ENCODE peak calls at places on chromosomes 11 and 22, in five cellular contexts. O is AG09309, S is NCI-H1436, E is colonic mucosa, Q is amniotic stem cell. Z is an unnamed sample.

GRCh38 chr22:39297490-39298193 is 21.8 kb downstream of the RPL3 start:
- DNase-seq in O (no peak), S (peak), E (no peak), Q (no peak), Z (no peak)

GRCh38 chr11:46386674-46387073 is 4.9 kb downstream of the CHRM4 start:
- DNase-seq in O (no peak), S (no peak), E (no peak), Q (no peak), Z (no peak)

GRCh38 chr22:44450503-44450902 is 47.5 kb downstream of the RTL6 start:
- DNase-seq in O (no peak), S (no peak), E (no peak), Q (no peak), Z (no peak)

GRCh38 chr11:128859563-128860441 is 7.3 kb downstream of the KCNJ1 start:
- DNase-seq in O (no peak), S (no peak), E (peak), Q (no peak), Z (no peak)

GRCh38 chr11:44634401-44635281 is 69.2 kb downstream of the CD82 start:
- DNase-seq in O (no peak), S (peak), E (no peak), Q (no peak), Z (peak)

GRCh38 chr22:41801147-41801819 is 804 bp downstream of the CCDC134 start:
- DNase-seq in O (no peak), S (no peak), E (no peak), Q (no peak), Z (no peak)

GRCh38 chr11:13103962-13104554 is 94.9 kb downstream of the RASSF10 start:
- DNase-seq in O (no peak), S (no peak), E (no peak), Q (no peak), Z (no peak)

GRCh38 chr11:1228183-1228821 is 5.4 kb downstream of the MUC5B start:
- DNase-seq in O (no peak), S (no peak), E (peak), Q (no peak), Z (no peak)

GRCh38 chr11:94521684-94522083 is 9.4 kb downstream of the C11orf97 start:
- DNase-seq in O (no peak), S (no peak), E (no peak), Q (peak), Z (no peak)

GRCh38 chr11:111960916-111961315 is 23.8 kb downstream of the DIXDC1 start:
- DNase-seq in O (no peak), S (no peak), E (peak), Q (no peak), Z (no peak)

GRCh38 chr11:256952-257737 is 20.4 kb downstream of the PSMD13 start:
- DNase-seq in O (no peak), S (no peak), E (no peak), Q (no peak), Z (no peak)

GRCh38 chr11:8271106-8271886 is 7.6 kb upstream of the LMO1 start:
- DNase-seq in O (no peak), S (no peak), E (no peak), Q (no peak), Z (no peak)

GRCh38 chr11:122246885-122247284 is 130.9 kb upstream of the BLID start:
- DNase-seq in O (no peak), S (no peak), E (no peak), Q (no peak), Z (no peak)

GRCh38 chr11:128890543-128891409 is at the start of gene KCNJ5:
- DNase-seq in O (no peak), S (no peak), E (peak), Q (no peak), Z (no peak)

GRCh38 chr11:67290801-67291200 is 1.7 kb downstream of the ANKRD13D start:
- DNase-seq in O (peak), S (no peak), E (no peak), Q (no peak), Z (no peak)

GRCh38 chr11:96621161-96621560 is 231.3 kb downstream of the JRKL start:
- DNase-seq in O (no peak), S (no peak), E (no peak), Q (no peak), Z (no peak)

GRCh38 chr11:75801362-75802021 is 13.5 kb upstream of the UVRAG start:
- DNase-seq in O (no peak), S (no peak), E (no peak), Q (no peak), Z (no peak)

GRCh38 chr11:106012744-106013143 is 9.3 kb downstream of the MSANTD4 start:
- DNase-seq in O (peak), S (no peak), E (no peak), Q (no peak), Z (peak)

GRCh38 chr11:16028406-16028805 is 327.9 kb downstream of the SOX6 start:
- DNase-seq in O (no peak), S (no peak), E (no peak), Q (no peak), Z (no peak)

GRCh38 chr11:125084761-125085231 is 21.7 kb downstream of the SLC37A2 start:
- DNase-seq in O (no peak), S (no peak), E (no peak), Q (no peak), Z (no peak)

GRCh38 chr11:335779-336665 is 15.4 kb upstream of the IFITM3 start:
- DNase-seq in O (no peak), S (no peak), E (no peak), Q (no peak), Z (no peak)

GRCh38 chr22:38313384-38313955 is 3.8 kb downstream of the CSNK1E start:
- DNase-seq in O (peak), S (no peak), E (peak), Q (peak), Z (no peak)